ENCODE peak calls at places on chromosomes 11 and 22, in four cellular contexts. W, I, R and O are unnamed samples.

GRCh38 chr22:47203554-47203991 is 441.1 kb downstream of the TBC1D22A start:
- DNase-seq in W (no peak), I (no peak), R (peak; percentile 27), O (no peak)

GRCh38 chr22:41532908-41533825 is 11.1 kb downstream of the POLR3H start:
- DNase-seq in W (peak; percentile 88), I (peak; percentile 58), R (peak; percentile 91), O (peak; percentile 82)

GRCh38 chr22:50008151-50009040 is 4.2 kb downstream of the IL17REL start:
- DNase-seq in W (peak; percentile 27), I (no peak), R (peak; percentile 48), O (no peak)

GRCh38 chr22:43882122-43882767 is 9.6 kb downstream of the PNPLA5 start:
- DNase-seq in W (peak; percentile 6), I (no peak), R (no peak), O (no peak)

GRCh38 chr11:126607374-126607773 is 251.9 kb downstream of the ST3GAL4 start:
- DNase-seq in W (peak; percentile 87), I (peak; percentile 66), R (peak; percentile 78), O (peak; percentile 79)

GRCh38 chr11:112024178-112024777 is 930 bp upstream of the DLAT start:
- DNase-seq in W (no peak), I (no peak), R (no peak), O (peak; percentile 47)

GRCh38 chr11:27391336-27392015 is 28.5 kb upstream of the CCDC34 start:
- DNase-seq in W (no peak), I (no peak), R (no peak), O (no peak)

GRCh38 chr11:72774499-72774898 is 19.3 kb downstream of the STARD10 start:
- DNase-seq in W (no peak), I (no peak), R (no peak), O (no peak)

GRCh38 chr22:18990355-18991137 is 54.5 kb upstream of the PRODH start:
- DNase-seq in W (no peak), I (no peak), R (peak; percentile 37), O (no peak)

GRCh38 chr22:23220485-23221350 is 40.4 kb downstream of the BCR start:
- DNase-seq in W (no peak), I (peak; percentile 53), R (no peak), O (no peak)

GRCh38 chr22:45239378-45240136 is 1.1 kb downstream of the KIAA0930 start:
- DNase-seq in W (no peak), I (no peak), R (no peak), O (peak; percentile 41)

GRCh38 chr22:45240810-45241631 is at the start of gene KIAA0930:
- DNase-seq in W (peak; percentile 90), I (peak; percentile 68), R (peak; percentile 92), O (peak; percentile 76)

GRCh38 chr22:45240137-45240809 is 421 bp downstream of the KIAA0930 start:
- DNase-seq in W (no peak), I (no peak), R (peak; percentile 65), O (peak; percentile 34)

GRCh38 chr22:45246060-45246985 is 5.6 kb upstream of the KIAA0930 start:
- DNase-seq in W (no peak), I (peak; percentile 99), R (no peak), O (peak; percentile 91)

DNA sequence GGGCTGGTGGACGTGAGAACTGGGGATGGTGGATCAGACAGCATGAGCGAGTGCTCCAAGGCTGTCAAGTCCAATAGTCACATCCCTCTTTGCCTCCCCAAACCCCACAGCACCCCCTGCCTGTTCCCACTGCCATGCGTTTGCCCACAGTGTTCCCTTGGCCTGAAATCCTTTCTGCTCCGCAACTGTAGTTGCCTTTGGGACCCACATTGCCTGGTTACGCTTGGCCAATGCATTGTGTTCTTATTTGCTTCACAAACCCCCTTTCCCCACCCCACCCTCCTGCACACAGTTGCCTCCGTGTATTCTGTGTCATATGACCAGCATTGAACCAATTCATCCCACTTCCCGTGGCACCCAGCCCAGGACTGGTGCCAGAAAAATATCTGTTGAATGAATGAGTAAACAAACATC is 2.1 kb upstream of the KIAA0930 start:
- DNase-seq in W (no peak), I (no peak), R (no peak), O (peak; percentile 31)
- H3K56ac ChIP-seq in W (no peak overlapping the region), I (no peak overlapping the region), R (no peak overlapping the region), O (no peak overlapping the region)

GRCh38 chr11:2778630-2779498 is 79.1 kb upstream of the KCNQ1OT1 start:
- DNase-seq in W (peak; percentile 28), I (peak; percentile 63), R (peak; percentile 42), O (no peak)
- H3K4ac ChIP-seq in W (no peak overlapping the region), I (no peak overlapping the region), R (no peak overlapping the region), O (no peak overlapping the region)

DNA sequence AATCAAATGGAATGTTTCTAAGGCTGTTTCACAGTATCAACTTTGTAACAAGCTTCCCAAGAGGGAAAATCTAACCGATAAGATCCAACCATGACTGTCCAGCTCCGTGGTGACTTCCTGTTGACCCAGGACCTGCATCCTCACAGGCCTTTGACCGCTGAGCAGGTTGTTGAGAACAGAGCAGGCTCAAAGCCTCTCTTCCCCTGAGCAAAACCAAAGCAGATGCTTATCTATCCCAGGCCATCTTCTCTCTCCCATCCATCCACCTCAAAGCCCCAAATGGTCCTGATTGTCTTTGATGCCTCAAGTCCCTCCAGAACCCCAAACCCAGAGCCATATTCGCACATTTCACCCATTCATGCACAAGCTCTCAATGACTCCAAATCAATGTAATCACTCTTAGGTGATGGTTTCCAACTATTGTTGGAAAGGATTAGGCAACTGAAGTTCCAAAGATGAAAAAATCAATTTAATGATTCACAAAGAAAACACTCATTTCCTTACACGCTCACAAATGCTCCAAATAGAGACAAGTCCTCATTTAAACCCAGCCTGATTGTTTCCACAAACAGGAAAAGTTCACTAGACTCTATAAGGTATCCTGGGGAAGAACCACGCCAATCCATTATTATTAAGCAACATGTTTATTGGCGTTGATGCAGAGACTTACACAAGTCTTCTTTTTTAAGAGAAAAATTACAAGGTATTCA is 48.7 kb downstream of the C11orf58 start:
- DNase-seq in W (no peak), I (peak; percentile 23), R (no peak), O (no peak)
- H3K56ac ChIP-seq in W (no peak overlapping the region), I (no peak overlapping the region), R (no peak overlapping the region), O (no peak overlapping the region)

GRCh38 chr11:563812-564578 is 3.2 kb downstream of the RASSF7 start:
- DNase-seq in W (no peak), I (no peak), R (no peak), O (no peak)

GRCh38 chr11:563066-563811 is 2.5 kb downstream of the RASSF7 start:
- DNase-seq in W (no peak), I (no peak), R (no peak), O (no peak)

GRCh38 chr11:560305-561147 is at the start of the genes LMNTD2 and RASSF7:
- DNase-seq in W (peak; percentile 93), I (peak; percentile 70), R (peak; percentile 98), O (peak; percentile 93)

GRCh38 chr11:561148-562003 is 606 bp downstream of the RASSF7 start:
- DNase-seq in W (no peak), I (no peak), R (peak; percentile 64), O (peak; percentile 37)

DNA sequence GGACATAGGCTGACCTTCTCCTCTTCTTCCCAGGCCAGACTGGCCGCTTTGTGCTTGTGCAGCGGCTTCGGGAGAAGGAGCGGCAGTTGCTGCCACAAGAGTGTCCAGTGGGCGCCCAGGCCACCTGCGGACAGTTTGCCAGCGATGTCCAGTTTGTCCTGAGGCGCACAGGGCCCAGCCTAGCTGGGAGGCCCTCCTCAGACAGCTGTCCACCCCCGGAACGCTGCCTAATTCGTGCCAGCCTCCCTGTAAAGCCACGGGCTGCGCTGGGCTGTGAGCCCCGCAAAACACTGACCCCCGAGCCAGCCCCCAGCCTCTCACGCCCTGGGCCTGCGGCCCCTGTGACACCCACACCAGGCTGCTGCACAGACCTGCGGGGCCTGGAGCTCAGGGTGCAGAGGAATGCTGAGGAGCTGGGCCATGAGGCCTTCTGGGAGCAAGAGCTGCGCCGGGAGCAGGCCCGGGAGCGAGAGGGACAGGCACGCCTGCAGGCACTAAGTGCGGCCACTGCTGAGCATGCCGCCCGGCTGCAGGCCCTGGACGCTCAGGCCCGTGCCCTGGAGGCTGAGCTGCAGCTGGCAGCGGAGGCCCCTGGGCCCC is 1.4 kb downstream of the RASSF7 start:
- DNase-seq in W (no peak), I (no peak), R (no peak), O (no peak)
- H3K4ac ChIP-seq in W (no peak overlapping the region), I (no peak overlapping the region), R (no peak overlapping the region), O (no peak overlapping the region)

GRCh38 chr22:38758276-38758945 is 2.6 kb upstream of the SUN2 start:
- DNase-seq in W (no peak), I (no peak), R (no peak), O (no peak)

GRCh38 chr22:38759005-38759404 is 3.2 kb upstream of the SUN2 start:
- DNase-seq in W (no peak), I (no peak), R (no peak), O (no peak)

GRCh38 chr22:38762607-38763006 is 6.8 kb upstream of the SUN2 start:
- DNase-seq in W (no peak), I (no peak), R (no peak), O (no peak)

GRCh38 chr22:38760477-38761201 is 4.8 kb upstream of the SUN2 start:
- DNase-seq in W (no peak), I (peak; percentile 43), R (no peak), O (no peak)

GRCh38 chr22:38761202-38762162 is 5.7 kb upstream of the SUN2 start:
- DNase-seq in W (no peak), I (no peak), R (no peak), O (no peak)
- H3K56ac ChIP-seq in W (no peak overlapping the region), I (no peak overlapping the region), R (peak overlapping the region; percentile 98), O (no peak overlapping the region)

GRCh38 chr11:108498046-108498815 is at the start of gene POGLUT3:
- DNase-seq in W (peak; percentile 56), I (peak; percentile 49), R (peak; percentile 78), O (peak; percentile 68)

GRCh38 chr11:108496643-108497256 is 1.4 kb downstream of the POGLUT3 start:
- DNase-seq in W (no peak), I (peak; percentile 31), R (no peak), O (peak; percentile 7)

GRCh38 chr11:108500169-108500568 is 2.0 kb upstream of the POGLUT3 start:
- DNase-seq in W (no peak), I (no peak), R (no peak), O (no peak)

GRCh38 chr11:108498816-108499408 is 728 bp upstream of the POGLUT3 start:
- DNase-seq in W (peak; percentile 48), I (no peak), R (peak; percentile 46), O (peak; percentile 11)

GRCh38 chr11:108497317-108498045 is 703 bp downstream of the POGLUT3 start:
- DNase-seq in W (peak; percentile 91), I (peak; percentile 100), R (peak; percentile 65), O (peak; percentile 98)
- H3K4ac ChIP-seq in W (no peak overlapping the region), I (peak overlapping the region; percentile 92), R (peak overlapping the region; percentile 19), O (no peak overlapping the region)